ENCODE peak calls at places on chromosome 18, in five cellular contexts. B is heart right ventricle; P is heart left ventricle; L is NCI-H1105 treated with DMSO at 0.1 percent for 48 hours; C is stimulated activated naive CD8-positive, alpha-beta T cell treated with anti-CD3 and anti-CD28 coated beads, Interleukin-15, Interleukin-2, amounts not matched to agents 100 U/mL and 50 U/mL, for 24 hours. V is an unnamed sample.
A peak's percentile ranks its signal among the peaks of the same experiment; 100 is the strongest.

GRCh38 chr18:58605027-58606020 is 23.6 kb downstream of the ALPK2 start:
- DNase-seq in P (no peak), C (peak; percentile 51), L (no peak), B (no peak), V (no peak)

GRCh38 chr18:50847192-50847591 is 27.4 kb upstream of the MRO start:
- DNase-seq in P (no peak), L (no peak), B (no peak), C (no peak), V (no peak)

GRCh38 chr18:47280121-47280520 is 28.7 kb upstream of the SKOR2 start:
- DNase-seq in B (no peak), L (no peak), P (no peak), C (no peak), V (no peak)

GRCh38 chr18:54284967-54285785 is 15.9 kb downstream of the POLI start:
- DNase-seq in L (no peak), B (peak; percentile 44), P (peak; percentile 67), C (peak; percentile 67), V (no peak)

GRCh38 chr18:48834421-48835011 is 116.2 kb downstream of the SMAD7 start:
- DNase-seq in P (peak; percentile 77), L (no peak), B (peak; percentile 61), C (peak; percentile 84), V (peak; percentile 96)

GRCh38 chr18:21330122-21330701 is 88.2 kb downstream of the GREB1L start:
- DNase-seq in B (no peak), C (no peak), P (peak; percentile 71), L (no peak), V (no peak)

GRCh38 chr18:2040279-2040678 is 531.0 kb downstream of the METTL4 start:
- DNase-seq in P (no peak), B (no peak), L (no peak), C (no peak), V (no peak)

GRCh38 chr18:22470511-22471181 is 52.9 kb upstream of the CTAGE1 start:
- DNase-seq in B (no peak), P (peak; percentile 48), C (no peak), L (no peak), V (no peak)

GRCh38 chr18:47658498-47658897 is 272.0 kb downstream of the SMAD2 start:
- DNase-seq in B (no peak), P (no peak), C (no peak), L (no peak), V (no peak)

GRCh38 chr18:21704603-21705364 is at the start of gene ABHD3:
- DNase-seq in B (peak; percentile 95), P (peak; percentile 95), C (peak; percentile 92), L (peak; percentile 91), V (peak; percentile 95)

GRCh38 chr18:30970201-30970816 is 72.2 kb downstream of the DSC3 start:
- DNase-seq in P (no peak), C (no peak), B (no peak), L (peak; percentile 62), V (no peak)

GRCh38 chr18:26791676-26792075 is 73.8 kb downstream of the AQP4 start:
- DNase-seq in P (no peak), B (no peak), L (no peak), C (no peak), V (no peak)

GRCh38 chr18:34098109-34098508 is 126.6 kb downstream of the NOL4 start:
- DNase-seq in L (no peak), C (no peak), B (no peak), P (no peak), V (no peak)

GRCh38 chr18:33666915-33667314 is 88.9 kb downstream of the ASXL3 start:
- DNase-seq in B (no peak), P (no peak), C (no peak), L (no peak), V (no peak)

GRCh38 chr18:58239879-58240278 is 195.9 kb downstream of the NEDD4L start:
- DNase-seq in B (no peak), L (no peak), P (no peak), C (no peak), V (no peak)

V was measured in chondrocyte.